ENCODE peak calls at places on chromosomes 13 and 19, in nine cellular contexts. D is gastrocnemius medialis; T is GM23338; Z is tibial artery; U is fibroblast of lung; F is tibial nerve; B is IMR-90; W is CD8-positive, alpha-beta T cell; I is esophagus muscularis mucosa. M is an unnamed sample.

GRCh38 chr19:17311455-17312248 is 2.3 kb downstream of the DDA1 start:
- DNase-seq in Z (no peak), F (no peak), D (no peak), I (no peak), W (no peak), B (peak; percentile 79), T (no peak), U (peak; percentile 72), M (no peak)

GRCh38 chr19:14440049-14440448 is 6.9 kb downstream of the PKN1 start:
- DNase-seq in W (peak; percentile 75), F (peak; percentile 33), T (peak; percentile 35), B (no peak), I (peak; percentile 94), Z (peak; percentile 81), U (no peak), D (peak; percentile 22), M (peak; percentile 91)

GRCh38 chr13:113083402-113084061 is 22.1 kb upstream of the F7 start:
- DNase-seq in W (no peak), D (peak; percentile 55), U (peak; percentile 30), T (no peak), I (no peak), F (peak; percentile 30), Z (no peak), B (peak; percentile 12), M (peak; percentile 50)

GRCh38 chr13:99442273-99442895 is 58.9 kb upstream of the TM9SF2 start:
- DNase-seq in W (peak; percentile 46), I (no peak), Z (no peak), B (peak; percentile 45), T (peak; percentile 62), D (no peak), F (no peak), U (peak; percentile 27), M (no peak)

GRCh38 chr13:104953588-104953987 is 1581.9 kb downstream of the EFNB2 start:
- DNase-seq in I (no peak), W (no peak), Z (no peak), D (no peak), U (no peak), T (no peak), F (no peak), B (no peak), M (no peak)

GRCh38 chr13:114068723-114069322 is 63.6 kb downstream of the RASA3 start:
- DNase-seq in Z (peak; percentile 72), D (no peak), U (peak; percentile 64), B (peak; percentile 77), F (peak; percentile 13), T (no peak), W (no peak), I (no peak), M (peak; percentile 76)

GRCh38 chr13:64917566-64917965 is 2312.6 kb downstream of the PCDH9 start:
- DNase-seq in T (no peak), D (no peak), F (no peak), W (no peak), B (no peak), U (no peak), Z (no peak), I (no peak), M (no peak)

GRCh38 chr19:46271488-46272197 is 25.2 kb upstream of the HIF3A start:
- DNase-seq in U (peak; percentile 100), F (no peak), Z (no peak), B (peak; percentile 70), T (no peak), D (no peak), W (no peak), I (no peak), M (no peak)

GRCh38 chr13:30870049-30870884 is 35.8 kb upstream of the MEDAG start:
- DNase-seq in T (peak; percentile 82), F (peak; percentile 91), W (no peak), I (no peak), Z (peak; percentile 99), B (peak; percentile 100), D (peak; percentile 48), U (peak; percentile 99), M (peak; percentile 96)

GRCh38 chr13:110841846-110842245 is 73.0 kb downstream of the ANKRD10 start:
- DNase-seq in I (no peak), T (no peak), B (peak; percentile 8), F (no peak), W (no peak), U (no peak), Z (no peak), D (no peak), M (no peak)

GRCh38 chr13:112753868-112754267 is 64.0 kb downstream of the ATP11A start:
- DNase-seq in I (no peak), D (no peak), U (no peak), Z (no peak), T (no peak), F (no peak), B (no peak), W (no peak), M (no peak)

GRCh38 chr13:59121507-59121906 is 1042.2 kb downstream of the DIAPH3 start:
- DNase-seq in B (no peak), D (no peak), T (no peak), Z (no peak), W (no peak), I (no peak), U (peak; percentile 17), F (no peak), M (no peak)

GRCh38 chr13:110628477-110628793 is 13.1 kb downstream of the NAXD start:
- DNase-seq in U (peak; percentile 70), D (no peak), W (no peak), B (no peak), T (no peak), F (no peak), Z (no peak), I (peak; percentile 70), M (no peak)

GRCh38 chr19:50980203-50980602 is 3.5 kb downstream of the KLK7 start:
- DNase-seq in B (no peak), I (no peak), D (no peak), W (no peak), Z (no peak), F (no peak), T (peak; percentile 26), U (no peak), M (no peak)

DNA sequence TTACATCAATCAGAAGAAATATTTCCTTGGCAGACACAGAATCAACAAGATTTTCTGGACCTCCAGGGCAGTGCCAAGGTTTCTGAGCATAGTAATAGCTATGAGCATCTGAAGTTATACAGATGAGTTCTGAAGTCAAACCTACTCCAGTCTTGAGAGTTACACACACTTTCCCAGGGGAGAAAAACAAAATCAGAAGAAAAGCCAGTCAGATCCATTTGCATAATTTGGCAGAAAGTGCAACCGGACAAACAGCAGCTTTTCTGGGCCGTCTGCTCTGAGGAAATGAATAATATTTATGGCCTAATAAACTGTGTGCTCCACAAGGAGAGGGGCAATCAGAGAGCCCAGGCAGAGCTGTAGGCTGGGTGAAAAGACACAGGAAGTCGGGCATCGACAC is 93.1 kb downstream of the KL start:
- DNase-seq in F (no peak), D (no peak), T (no peak), W (no peak), Z (no peak), I (no peak), U (no peak), B (no peak), M (no peak)
- H3K4me1 ChIP-seq in F (peaks cover 39% of the 10 kb centered on the region), D (peaks cover 24% of the 10 kb centered on the region), T (no peaks in the 10 kb centered on the region), W (no peaks in the 10 kb centered on the region), Z (peaks cover 63% of the 10 kb centered on the region), I (peaks cover 92% of the 10 kb centered on the region), U (peaks cover 47% of the 10 kb centered on the region), B (peaks cover 52% of the 10 kb centered on the region), M (peaks cover 6% of the 10 kb centered on the region)

GRCh38 chr19:10361569-10362011 is 18.8 kb downstream of the TYK2 start:
- DNase-seq in F (no peak), D (no peak), W (no peak), T (no peak), Z (no peak), B (no peak), I (no peak), U (no peak), M (no peak)
- H3K36me3 ChIP-seq in F (peaks cover 28% of the 10 kb centered on the region), D (peaks cover 90% of the 10 kb centered on the region), W (peaks cover 11% of the 10 kb centered on the region), T (no peaks in the 10 kb centered on the region), Z (peaks cover 98% of the 10 kb centered on the region), B (peaks cover 68% of the 10 kb centered on the region), I (peaks cover 51% of the 10 kb centered on the region), U (peaks cover 30% of the 10 kb centered on the region), M (peaks cover 4% of the 10 kb centered on the region)

GRCh38 chr19:1616396-1616795 is 11.1 kb upstream of the UQCR11 start:
- DNase-seq in U (peak; percentile 36), Z (no peak), W (no peak), F (no peak), I (no peak), B (no peak), T (no peak), D (no peak), M (no peak)

GRCh38 chr19:1619094-1619439 is 13.8 kb upstream of the UQCR11 start:
- DNase-seq in F (no peak), U (no peak), Z (no peak), B (no peak), D (no peak), I (no peak), W (no peak), T (no peak), M (no peak)

GRCh38 chr19:1615156-1615765 is 10.0 kb upstream of the UQCR11 start:
- DNase-seq in F (no peak), D (no peak), U (no peak), I (no peak), W (no peak), B (no peak), Z (no peak), T (no peak), M (no peak)

GRCh38 chr19:1618157-1619093 is 13.2 kb upstream of the UQCR11 start:
- DNase-seq in D (no peak), I (no peak), T (peak; percentile 83), F (no peak), Z (no peak), W (no peak), U (no peak), B (no peak), M (no peak)

DNA sequence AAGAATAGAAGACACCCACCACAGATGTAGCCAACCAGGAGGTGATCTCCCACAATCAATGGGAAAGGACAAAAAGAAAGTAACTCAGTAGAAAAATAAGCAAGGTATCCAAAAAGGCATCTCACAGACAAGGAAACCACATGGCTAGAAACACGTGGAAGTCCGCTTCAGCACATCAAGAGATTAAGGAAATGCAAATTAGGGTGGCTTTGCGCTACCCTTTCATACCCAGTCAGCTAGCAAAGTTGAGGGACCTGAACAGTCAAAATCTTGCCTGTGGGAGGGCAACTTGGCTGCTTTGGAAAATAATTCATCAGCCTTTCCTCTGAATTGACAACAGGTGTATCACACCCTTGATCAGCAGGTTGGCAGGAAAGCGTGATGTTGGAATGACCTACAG is 11.6 kb upstream of the UQCR11 start:
- DNase-seq in B (no peak), Z (no peak), W (no peak), U (no peak), D (no peak), I (no peak), F (no peak), T (no peak), M (no peak)
- H3K4me1 ChIP-seq in B (no peaks in the 10 kb centered on the region), Z (no peaks in the 10 kb centered on the region), W (peaks cover 9% of the 10 kb centered on the region), U (no peaks in the 10 kb centered on the region), D (no peaks in the 10 kb centered on the region), I (no peaks in the 10 kb centered on the region), F (no peaks in the 10 kb centered on the region), T (no peaks in the 10 kb centered on the region), M (no peaks in the 10 kb centered on the region)

GRCh38 chr19:55231391-55232283 is 3.1 kb upstream of the TMEM86B start:
- DNase-seq in W (no peak), I (no peak), T (no peak), B (no peak), Z (no peak), D (no peak), F (no peak), U (no peak), M (peak; percentile 33)
- H3K36me3 ChIP-seq in W (peaks cover 45% of the 10 kb centered on the region), I (peaks cover 52% of the 10 kb centered on the region), T (peaks cover 5% of the 10 kb centered on the region), B (peaks cover 62% of the 10 kb centered on the region), Z (peaks cover 98% of the 10 kb centered on the region), D (peaks cover 82% of the 10 kb centered on the region), F (peaks cover 32% of the 10 kb centered on the region), U (peaks cover 34% of the 10 kb centered on the region), M (peaks cover 4% of the 10 kb centered on the region)

GRCh38 chr19:4228765-4229178 is 551 bp upstream of the EBI3 start:
- DNase-seq in I (no peak), W (no peak), Z (no peak), F (no peak), U (no peak), T (no peak), B (no peak), D (no peak), M (no peak)
- H3K4me1 ChIP-seq in I (peaks cover 5% of the 10 kb centered on the region), W (no peaks in the 10 kb centered on the region), Z (no peaks in the 10 kb centered on the region), F (no peaks in the 10 kb centered on the region), U (peaks cover 3% of the 10 kb centered on the region), T (no peaks in the 10 kb centered on the region), B (peaks cover 8% of the 10 kb centered on the region), D (no peaks in the 10 kb centered on the region), M (no peaks in the 10 kb centered on the region)